ENCODE peak calls at places on chromosomes 2 and 18, in five cellular contexts. O, Y, D, J and K are unnamed samples.

GRCh38 chr2:65562890-65563289 is 130.5 kb upstream of the SPRED2 start:
- DNase-seq in O (no peak), Y (no peak), D (no peak), J (no peak), K (no peak)

GRCh38 chr2:181948227-181948626 is 37.4 kb upstream of the PPP1R1C start:
- DNase-seq in O (no peak), Y (no peak), D (no peak), J (no peak), K (no peak)

GRCh38 chr2:74957886-74958276 is 562 bp upstream of the POLE4 start:
- DNase-seq in O (no peak), Y (no peak), D (no peak), J (no peak), K (no peak)

GRCh38 chr2:10382313-10383061 is 65.6 kb downstream of the ODC1 start:
- DNase-seq in O (no peak), Y (no peak), D (no peak), J (peak; percentile 67), K (peak; percentile 39)

GRCh38 chr2:27086722-27087446 is at the start of gene KHK:
- DNase-seq in O (peak; percentile 53), Y (no peak), D (no peak), J (no peak), K (peak; percentile 54)

GRCh38 chr2:94871226-94872087 is at the start of gene TEKT4:
- DNase-seq in O (peak; percentile 2), Y (no peak), D (no peak), J (no peak), K (no peak)

GRCh38 chr2:174775586-174775985 is 11.3 kb upstream of the CHRNA1 start:
- DNase-seq in O (no peak), Y (no peak), D (no peak), J (no peak), K (no peak)

GRCh38 chr2:210461401-210461800 is 15.2 kb downstream of the LANCL1 start:
- DNase-seq in O (no peak), Y (no peak), D (no peak), J (no peak), K (no peak)

GRCh38 chr2:196607073-196607472 is 32.4 kb upstream of the CCDC150 start:
- DNase-seq in O (no peak), Y (no peak), D (no peak), J (no peak), K (no peak)

GRCh38 chr2:133607679-133608078 is 39.4 kb upstream of the NCKAP5 start:
- DNase-seq in O (no peak), Y (no peak), D (no peak), J (no peak), K (no peak)

GRCh38 chr2:113282747-113283533 is 4.2 kb upstream of the PAX8 start:
- DNase-seq in O (no peak), Y (no peak), D (no peak), J (no peak), K (peak; percentile 74)

GRCh38 chr2:127067620-127068350 is 39.2 kb downstream of the BIN1 start:
- DNase-seq in O (peak; percentile 74), Y (peak; percentile 48), D (no peak), J (peak; percentile 84), K (peak; percentile 52)

GRCh38 chr2:187553908-187554703 is at the start of gene TFPI:
- DNase-seq in O (peak; percentile 39), Y (no peak), D (no peak), J (no peak), K (peak; percentile 91)

GRCh38 chr2:10285578-10286198 is 17.0 kb upstream of the HPCAL1 start:
- DNase-seq in O (no peak), Y (no peak), D (no peak), J (no peak), K (peak; percentile 80)

DNA sequence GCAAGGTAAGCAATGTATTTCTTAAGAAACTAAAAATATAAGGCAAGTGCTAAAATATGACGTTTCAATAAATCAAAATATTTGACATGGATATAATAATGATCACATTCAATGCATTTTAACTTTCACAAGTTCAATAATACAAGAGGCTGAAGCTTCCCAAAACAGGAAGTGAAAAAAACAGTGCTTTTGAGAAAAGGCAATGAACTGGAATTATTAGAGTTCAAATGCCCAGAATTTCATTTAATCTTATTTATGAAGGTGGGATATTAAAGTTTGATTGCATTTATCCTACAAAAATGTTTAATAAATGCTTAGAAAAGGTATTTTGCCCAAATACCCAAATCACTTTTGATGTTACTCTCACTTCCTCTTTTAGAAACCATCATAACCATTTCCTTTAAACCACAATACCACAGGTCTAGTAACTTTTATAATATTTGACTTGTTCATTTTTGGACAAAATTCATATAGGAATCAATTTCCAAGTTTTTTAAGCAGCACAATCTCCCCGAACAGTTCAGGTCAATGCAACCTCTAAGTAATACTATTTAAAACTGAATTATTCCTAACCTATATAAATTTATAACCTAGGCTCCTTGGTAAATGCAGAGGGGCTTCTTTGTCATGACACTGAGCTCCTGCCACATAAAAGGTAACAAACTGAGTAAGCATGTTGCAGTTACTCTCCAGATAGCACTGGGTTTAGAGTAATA is 2.1 kb downstream of the NCKAP1 start:
- DNase-seq in O (no peak), Y (no peak), D (no peak), J (no peak), K (no peak)
- H3K4me1 ChIP-seq in O (peaks cover 35% of the 10 kb centered on the region), Y (peaks cover 9% of the 10 kb centered on the region), D (peaks cover 48% of the 10 kb centered on the region), J (peaks cover 29% of the 10 kb centered on the region), K (peaks cover 13% of the 10 kb centered on the region)

GRCh38 chr18:75248426-75249191 is 38.0 kb downstream of the TSHZ1 start:
- DNase-seq in O (no peak), Y (no peak), D (no peak), J (no peak), K (no peak)
- H3K4me1 ChIP-seq in O (peaks cover 11% of the 10 kb centered on the region), Y (no peaks in the 10 kb centered on the region), D (peaks cover 32% of the 10 kb centered on the region), J (peaks cover 48% of the 10 kb centered on the region), K (no peaks in the 10 kb centered on the region)

GRCh38 chr2:49961346-49961745 is 807.0 kb upstream of the FSHR start:
- DNase-seq in O (no peak), Y (no peak), D (no peak), J (no peak), K (no peak)
- H3K4me1 ChIP-seq in O (peaks cover 4% of the 10 kb centered on the region), Y (peaks cover 34% of the 10 kb centered on the region), D (no peaks in the 10 kb centered on the region), J (no peaks in the 10 kb centered on the region), K (no peaks in the 10 kb centered on the region)

DNA sequence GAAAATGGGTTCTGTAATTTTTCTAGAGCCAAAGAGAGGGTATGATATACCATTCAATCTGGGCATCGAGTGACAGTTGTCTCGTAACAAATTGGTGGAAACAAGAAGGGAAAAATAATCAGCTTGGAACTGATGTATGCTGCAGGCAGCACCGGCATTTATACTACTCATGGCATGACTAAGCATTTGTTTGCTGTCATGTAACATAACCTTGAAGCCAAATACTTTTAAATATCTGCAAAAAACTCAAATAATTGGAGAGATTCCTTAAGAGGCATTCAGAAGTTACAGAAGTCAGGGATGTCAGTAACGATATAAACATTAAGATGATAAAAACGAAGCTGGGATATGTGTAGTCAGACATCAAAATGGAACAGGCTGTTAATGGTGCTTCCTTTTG is 157.3 kb upstream of the MMADHC start:
- DNase-seq in O (no peak), Y (no peak), D (no peak), J (no peak), K (no peak)
- H3K4me1 ChIP-seq in O (no peaks in the 10 kb centered on the region), Y (no peaks in the 10 kb centered on the region), D (no peaks in the 10 kb centered on the region), J (no peaks in the 10 kb centered on the region), K (peaks cover 29% of the 10 kb centered on the region)

GRCh38 chr2:224523626-224524577 is 61.3 kb downstream of the CUL3 start:
- DNase-seq in O (no peak), Y (no peak), D (no peak), J (no peak), K (no peak)
- H3K4me1 ChIP-seq in O (peaks cover 22% of the 10 kb centered on the region), Y (no peaks in the 10 kb centered on the region), D (peaks cover 44% of the 10 kb centered on the region), J (peaks cover 69% of the 10 kb centered on the region), K (peaks cover 23% of the 10 kb centered on the region)

GRCh38 chr18:3265564-3266033 is 3.7 kb downstream of the MYL12B start:
- DNase-seq in O (no peak), Y (no peak), D (no peak), J (no peak), K (no peak)
- H3K4me1 ChIP-seq in O (peaks cover 22% of the 10 kb centered on the region), Y (peaks cover 8% of the 10 kb centered on the region), D (peaks cover 66% of the 10 kb centered on the region), J (peaks cover 68% of the 10 kb centered on the region), K (no peaks in the 10 kb centered on the region)